ENCODE peak calls at places on chromosomes 11 and 22, in seven cellular contexts. L is osteocyte; U is kidney; T is amygdala; N is activated T-helper 1 cell treated with anti-CD3 and anti-CD28 coated beads, Interleukin-12 subunit alpha, Interleukin-12 subunit beta, Interleukin-2, Interleukin-4 antibody, amounts not matched to agents 30 ng/mL and 10 ng/mL and 1 ng/mL, durations not matched to agents 14 hours and 24 hours and 36 hours; E is sciatic nerve; Y is mammary epithelial cell. J is an unnamed sample.

GRCh38 chr11:134366279-134366678 is 34.5 kb downstream of the GLB1L2 start:
- DNase-seq in L (no peak), U (no peak), T (no peak), N (no peak), E (no peak), Y (no peak), J (no peak)

GRCh38 chr11:57639321-57640067 is 10.2 kb downstream of the YPEL4 start:
- DNase-seq in L (no peak), U (no peak), T (no peak), N (no peak), E (no peak), Y (no peak), J (no peak)

GRCh38 chr11:129141748-129142475 is 50.2 kb downstream of the ARHGAP32 start:
- DNase-seq in L (no peak), U (no peak), T (no peak), N (no peak), E (no peak), Y (peak), J (no peak)

GRCh38 chr11:70567680-70568503 is 169.6 kb downstream of the CTTN start:
- DNase-seq in L (no peak), U (peak), T (no peak), N (no peak), E (no peak), Y (no peak), J (no peak)

GRCh38 chr22:28411125-28411524 is 268.5 kb downstream of the TTC28 start:
- DNase-seq in L (no peak), U (no peak), T (no peak), N (no peak), E (no peak), Y (no peak), J (no peak)

GRCh38 chr11:120306519-120307242 is 18.4 kb upstream of the TLCD5 start:
- DNase-seq in L (no peak), U (peak), T (no peak), N (no peak), E (no peak), Y (peak), J (no peak)

GRCh38 chr22:26464312-26464711 is 19.3 kb downstream of the HPS4 start:
- DNase-seq in L (no peak), U (no peak), T (no peak), N (no peak), E (peak), Y (no peak), J (no peak)

GRCh38 chr11:69524991-69525411 is 43.5 kb downstream of the LINC01488 start:
- DNase-seq in L (no peak), U (no peak), T (no peak), N (no peak), E (no peak), Y (no peak), J (peak)

GRCh38 chr11:75229466-75229865 is 11.1 kb upstream of the TPBGL start:
- DNase-seq in L (no peak), U (no peak), T (no peak), N (no peak), E (no peak), Y (no peak), J (no peak)

GRCh38 chr11:66800720-66801428 is 42.4 kb upstream of the RCE1 start:
- DNase-seq in L (no peak), U (no peak), T (no peak), N (no peak), E (no peak), Y (no peak), J (no peak)

J was measured in coronary artery.